ENCODE peak calls at places on chromosomes 16 and 17, in six cellular contexts. J is keratinocyte, K is uterus, C is tibial nerve, W is SJCRH30, T is GM23338. E is an unnamed sample.

GRCh38 chr16:25033852-25034251 is 18.7 kb upstream of the ARHGAP17 start:
- DNase-seq in W (no peak), J (no peak), C (no peak), T (no peak), K (no peak), E (no peak)

GRCh38 chr16:2819179-2819938 is 2.3 kb downstream of the PRSS21 start:
- DNase-seq in C (no peak), K (no peak), W (no peak), T (no peak), J (no peak), E (no peak)

GRCh38 chr16:62254847-62255246 is 218.6 kb upstream of the CDH8 start:
- DNase-seq in T (no peak), J (peak; percentile 74), K (no peak), C (no peak), W (no peak), E (no peak)

GRCh38 chr17:81582341-81582740 is 30.2 kb upstream of the FAAP100 start:
- DNase-seq in C (no peak), K (no peak), J (no peak), T (no peak), W (no peak), E (no peak)

GRCh38 chr16:84738255-84739038 is 38.6 kb downstream of the USP10 start:
- DNase-seq in C (peak; percentile 71), K (peak; percentile 60), W (peak; percentile 80), T (peak; percentile 95), J (no peak), E (peak; percentile 86)

GRCh38 chr16:7132465-7132864 is 200.2 kb upstream of the RBFOX1 start:
- DNase-seq in K (no peak), W (no peak), C (no peak), T (no peak), J (no peak), E (no peak)

GRCh38 chr16:19389246-19389645 is 28.4 kb upstream of the TMC5 start:
- DNase-seq in C (no peak), T (peak; percentile 89), J (peak; percentile 17), W (peak; percentile 56), K (no peak), E (no peak)

GRCh38 chr16:87310610-87311009 is 6.6 kb downstream of the C16orf95 start:
- DNase-seq in T (no peak), W (no peak), J (no peak), C (no peak), K (no peak), E (no peak)

GRCh38 chr16:69513180-69513966 is 52.4 kb upstream of the NFAT5 start:
- DNase-seq in W (no peak), C (no peak), T (peak; percentile 41), J (peak; percentile 89), K (no peak), E (no peak)

GRCh38 chr16:53220585-53220984 is 165.8 kb downstream of the CHD9 start:
- DNase-seq in J (no peak), W (peak; percentile 17), K (no peak), C (no peak), T (peak; percentile 41), E (no peak)

GRCh38 chr16:27333549-27333948 is 19.8 kb downstream of the IL4R start:
- DNase-seq in J (no peak), C (no peak), W (no peak), K (no peak), T (no peak), E (no peak)

GRCh38 chr16:89921699-89922476 is 1.3 kb upstream of the TUBB3 start:
- DNase-seq in K (peak; percentile 75), T (peak; percentile 60), C (no peak), W (peak; percentile 84), J (peak; percentile 79), E (no peak)

GRCh38 chr17:40309031-40309937 is at the start of gene RARA:
- DNase-seq in J (no peak), W (peak; percentile 65), T (peak; percentile 95), C (peak; percentile 10), K (peak; percentile 58), E (no peak)

GRCh38 chr16:57622361-57623250 is 5.8 kb upstream of the ADGRG1 start:
- DNase-seq in J (no peak), C (no peak), W (no peak), K (no peak), T (no peak), E (no peak)

GRCh38 chr16:57619606-57620315 is 8.7 kb upstream of the ADGRG1 start:
- DNase-seq in T (peak; percentile 31), J (peak; percentile 81), K (peak; percentile 10), C (peak; percentile 7), W (no peak), E (no peak)

GRCh38 chr16:57619133-57619605 is 9.3 kb upstream of the ADGRG1 start:
- DNase-seq in C (no peak), J (no peak), T (no peak), W (no peak), K (no peak), E (no peak)

GRCh38 chr16:57621521-57622268 is 6.7 kb upstream of the ADGRG1 start:
- DNase-seq in C (peak; percentile 11), T (no peak), J (no peak), W (no peak), K (no peak), E (no peak)

DNA sequence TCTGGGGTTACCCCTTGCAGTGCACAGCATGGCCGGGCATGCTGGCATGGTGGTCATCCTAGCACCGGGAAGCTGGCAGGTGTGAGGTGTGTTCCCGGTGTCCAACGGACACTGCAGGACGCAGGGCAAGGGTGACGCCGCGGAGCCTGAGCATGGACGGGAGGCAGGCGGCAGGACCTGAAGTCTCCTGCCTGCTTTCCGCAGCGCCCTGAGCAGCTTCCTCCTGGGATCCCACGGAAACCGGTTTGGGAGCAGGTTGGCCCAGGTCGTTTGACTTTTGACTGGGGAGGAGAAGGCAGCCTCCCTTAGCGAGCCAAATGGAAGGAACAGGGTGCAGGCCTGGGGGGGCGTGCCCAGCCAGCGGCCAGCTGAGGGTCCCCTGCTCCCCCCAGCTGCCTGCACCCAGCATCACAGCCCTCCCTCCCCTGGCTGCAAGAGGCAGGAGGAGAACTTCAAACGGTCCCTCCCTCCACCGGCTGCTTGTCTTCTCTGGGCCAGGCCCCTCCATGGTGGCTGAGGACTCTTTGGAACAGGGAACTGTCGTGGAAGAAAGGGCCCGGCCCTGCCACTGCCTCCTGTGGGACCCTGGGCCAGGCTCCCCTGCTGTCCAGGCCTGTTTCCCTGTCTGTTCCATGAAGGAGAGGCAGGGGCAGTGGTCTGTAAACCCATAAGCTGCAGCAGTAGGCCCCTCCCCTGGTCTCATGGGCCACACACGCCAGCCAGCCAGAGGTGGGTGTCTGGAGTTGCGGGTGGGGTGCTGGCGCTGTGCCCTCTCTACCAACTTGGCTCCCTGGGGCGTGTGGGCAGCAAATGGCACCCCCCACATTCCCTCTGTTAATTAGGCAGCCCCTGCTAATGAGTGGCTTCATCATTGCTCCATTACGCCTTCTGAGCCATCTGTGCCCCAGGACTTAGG is 7.9 kb upstream of the ADGRG1 start:
- DNase-seq in J (no peak), W (no peak), C (peak; percentile 5), T (peak; percentile 46), K (peak; percentile 11), E (no peak)
- H3K4me3 ChIP-seq in J (peak overlapping the region; percentile 80), W (no peak overlapping the region), C (no peak overlapping the region), T (no peak overlapping the region), K (no peak overlapping the region), E (no peak overlapping the region)

GRCh38 chr17:7471729-7472128 is 7.7 kb downstream of the ZBTB4 start:
- DNase-seq in C (no peak), W (no peak), T (no peak), J (no peak), K (no peak), E (no peak)
- H3K4me1 ChIP-seq in C (no peaks in the 10 kb centered on the region), W (no peaks in the 10 kb centered on the region), T (peaks cover 4% of the 10 kb centered on the region), J (peaks cover 19% of the 10 kb centered on the region), K (peaks cover 6% of the 10 kb centered on the region), E (peaks cover 1% of the 10 kb centered on the region)

GRCh38 chr17:79840989-79841286 is 1.7 kb upstream of the CBX4 start:
- DNase-seq in C (no peak), T (no peak), K (no peak), W (no peak), J (no peak), E (no peak)

GRCh38 chr17:79839363-79840203 is at the start of gene CBX4:
- DNase-seq in T (peak; percentile 94), K (peak; percentile 93), W (peak; percentile 96), C (peak; percentile 95), J (no peak), E (peak; percentile 87)

GRCh38 chr17:79838541-79839274 is 532 bp downstream of the CBX4 start:
- DNase-seq in K (peak; percentile 53), J (no peak), W (peak; percentile 78), C (no peak), T (peak; percentile 90), E (peak; percentile 78)

GRCh38 chr17:79841369-79842135 is 2.3 kb upstream of the CBX4 start:
- DNase-seq in K (no peak), W (no peak), T (peak; percentile 69), J (no peak), C (no peak), E (peak; percentile 45)

DNA sequence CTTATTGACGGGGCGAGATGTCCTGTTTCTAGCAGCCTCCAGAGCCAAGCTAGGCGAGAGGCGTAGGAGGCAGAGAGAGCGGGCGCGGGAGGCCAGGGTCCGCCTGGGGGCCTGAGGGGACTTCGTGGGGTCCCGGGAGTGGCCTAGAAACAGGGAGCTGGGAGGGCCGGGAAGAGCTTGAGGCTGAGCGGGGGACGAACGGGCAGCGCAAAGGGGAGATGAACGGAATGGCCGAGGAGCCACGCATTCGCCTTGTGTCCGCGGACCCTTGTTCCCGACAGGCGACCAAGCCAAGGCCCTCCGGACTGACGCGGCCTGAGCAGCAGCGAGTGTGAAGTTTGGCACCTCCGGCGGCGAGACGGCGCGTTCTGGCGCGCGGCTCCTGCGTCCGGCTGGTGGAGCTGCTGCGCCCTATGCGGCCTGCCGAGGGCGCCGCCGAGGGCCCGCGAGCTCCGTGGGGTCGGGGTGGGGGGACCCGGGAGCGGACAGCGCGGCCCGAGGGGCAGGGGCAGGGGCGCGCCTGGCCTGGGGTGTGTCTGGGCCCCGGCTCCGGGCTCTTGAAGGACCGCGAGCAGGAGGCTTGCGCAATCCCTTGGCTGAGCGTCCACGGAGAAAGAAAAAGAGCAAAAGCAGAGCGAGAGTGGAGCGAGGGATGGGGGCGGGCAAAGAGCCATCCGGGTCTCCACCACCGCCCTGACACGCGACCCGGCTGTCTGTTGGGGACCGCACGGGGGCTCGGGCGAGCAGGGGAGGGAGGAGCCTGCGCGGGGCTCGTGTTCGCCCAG is 1.2 kb upstream of the CBX4 start:
- DNase-seq in J (no peak), T (peak; percentile 67), W (no peak), C (peak; percentile 65), K (peak; percentile 77), E (peak; percentile 40)
- H3K4me3 ChIP-seq in J (peak overlapping the region; percentile 57), T (peak overlapping the region; percentile 64), W (peak overlapping the region; percentile 66), C (peak overlapping the region; percentile 55), K (no peak overlapping the region), E (no peak overlapping the region)

DNA sequence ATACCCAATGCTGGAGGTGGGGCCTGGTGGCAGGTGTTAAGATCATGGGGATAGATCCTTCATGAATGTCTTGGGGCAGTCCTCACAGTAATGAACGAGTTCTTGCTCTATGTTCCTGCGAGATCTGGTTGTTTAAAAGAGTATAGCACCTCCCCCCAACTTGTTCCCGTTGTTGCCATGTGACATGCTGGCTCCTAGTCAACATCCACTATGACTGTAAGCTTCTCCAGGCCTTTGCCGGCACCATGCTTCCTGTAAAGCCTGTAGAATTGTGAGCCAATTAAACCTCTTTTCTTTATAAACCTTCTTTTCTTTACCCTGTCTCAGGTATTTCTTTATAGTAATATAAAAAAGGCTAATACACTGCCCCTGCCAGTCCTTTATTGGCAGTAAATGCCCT is 33.3 kb downstream of the RANBP10 start:
- DNase-seq in W (no peak), C (no peak), J (no peak), T (no peak), K (peak; percentile 42), E (no peak)
- H3K4me1 ChIP-seq in W (no peaks in the 10 kb centered on the region), C (no peaks in the 10 kb centered on the region), J (peaks cover 8% of the 10 kb centered on the region), T (no peaks in the 10 kb centered on the region), K (no peaks in the 10 kb centered on the region), E (no peaks in the 10 kb centered on the region)

E was measured in CD4-positive, CD25-positive, alpha-beta regulatory T cell.